ENCODE peak calls at places on chromosomes 5 and 9, in four cellular contexts. V is psoas muscle, N is upper lobe of right lung, J is fibroblast of lung. A is an unnamed sample. For H3K27me3, the result is how much of the 10 kb centered on the place peaks cover.

GRCh38 chr5:377326-377981 is 55.9 kb downstream of the AHRR start:
- DNase-seq in J (no peak), N (peak), V (no peak), A (no peak)

GRCh38 chr5:112077180-112077579 is 320.2 kb upstream of the NREP start:
- DNase-seq in N (no peak), V (no peak), J (peak), A (no peak)

GRCh38 chr5:126883801-126884200 is 106.9 kb downstream of the LMNB1 start:
- DNase-seq in N (no peak), J (no peak), V (no peak), A (no peak)

GRCh38 chr9:110029422-110029814 is 178.5 kb downstream of the C9orf152 start:
- DNase-seq in J (peak), V (no peak), N (no peak), A (peak)

GRCh38 chr5:153480401-153480800 is 10.1 kb upstream of the GRIA1 start:
- DNase-seq in V (no peak), J (no peak), N (no peak), A (no peak)

GRCh38 chr9:79629721-79630120 is 58.0 kb downstream of the TLE4 start:
- DNase-seq in N (no peak), J (no peak), V (no peak), A (no peak)

GRCh38 chr5:75547826-75548225 is 36.1 kb downstream of the POLK start:
- DNase-seq in N (no peak), V (no peak), J (no peak), A (peak)

GRCh38 chr9:15155826-15156225 is 151.2 kb downstream of the TTC39B start:
- DNase-seq in J (peak), N (no peak), V (no peak), A (no peak)

GRCh38 chr9:94826644-94827410 is 100.3 kb downstream of the AOPEP start:
- DNase-seq in N (no peak), V (no peak), J (no peak), A (no peak)

GRCh38 chr5:42655982-42656660 is 100.5 kb upstream of the CCDC152 start:
- DNase-seq in V (no peak), J (peak), N (no peak), A (no peak)
- H3K4me3 ChIP-seq in V (peak), J (no peak), N (peak), A (no peak)

GRCh38 chr9:136856078-136856474 is 3.9 kb downstream of the MAMDC4 start:
- DNase-seq in N (no peak), V (no peak), J (no peak), A (no peak)

GRCh38 chr9:136857606-136858412 is 5.7 kb downstream of the MAMDC4 start:
- DNase-seq in V (no peak), N (no peak), J (no peak), A (peak)

GRCh38 chr9:136857166-136857565 is 5.0 kb downstream of the MAMDC4 start:
- DNase-seq in N (no peak), V (no peak), J (no peak), A (no peak)

GRCh38 chr9:136855461-136856077 is 3.4 kb downstream of the MAMDC4 start:
- DNase-seq in J (no peak), V (no peak), N (no peak), A (no peak)

GRCh38 chr9:136856541-136857141 is 4.5 kb downstream of the MAMDC4 start:
- DNase-seq in J (no peak), V (no peak), N (no peak), A (no peak)
- H3K27me3 ChIP-seq in J (under half), V (under half), N (under half), A (under half)

GRCh38 chr9:33377089-33377715 is 25.2 kb downstream of the AQP7 start:
- DNase-seq in J (no peak), V (no peak), N (peak), A (no peak)

GRCh38 chr9:33374190-33374589 is 28.2 kb downstream of the AQP7 start:
- DNase-seq in J (no peak), V (no peak), N (peak), A (no peak)

GRCh38 chr9:33374634-33375237 is 27.6 kb downstream of the AQP7 start:
- DNase-seq in N (peak), V (peak), J (peak), A (peak)

GRCh38 chr9:33375238-33375840 is 27.0 kb downstream of the AQP7 start:
- DNase-seq in N (peak), J (no peak), V (no peak), A (no peak)

DNA sequence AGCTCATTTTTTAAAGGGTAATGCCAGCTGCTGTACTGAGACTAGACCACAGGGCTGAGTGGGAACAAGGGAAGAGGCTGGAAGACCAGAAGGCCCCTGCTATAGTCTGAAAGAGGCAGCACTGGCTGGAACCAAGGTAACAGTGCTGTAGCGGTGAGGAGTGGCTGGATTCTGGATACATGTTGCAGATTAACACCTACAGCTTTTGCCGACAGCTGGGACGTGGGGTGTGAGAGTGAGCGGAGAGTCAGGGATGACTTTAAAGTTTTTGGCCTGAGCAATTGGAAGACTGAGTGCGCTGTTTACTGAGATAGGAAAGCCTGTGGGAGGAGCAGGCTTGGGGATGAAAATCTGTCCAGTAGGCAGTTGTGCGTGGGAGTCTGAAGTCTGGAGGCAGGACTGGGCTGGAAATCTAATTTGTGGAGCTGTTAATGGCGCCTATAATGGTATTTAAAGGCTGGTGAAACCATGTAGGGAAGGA is 26.5 kb downstream of the AQP7 start:
- DNase-seq in V (no peak), N (peak), J (no peak), A (no peak)
- H3K27ac ChIP-seq in V (peak), N (no peak), J (no peak), A (no peak)

DNA sequence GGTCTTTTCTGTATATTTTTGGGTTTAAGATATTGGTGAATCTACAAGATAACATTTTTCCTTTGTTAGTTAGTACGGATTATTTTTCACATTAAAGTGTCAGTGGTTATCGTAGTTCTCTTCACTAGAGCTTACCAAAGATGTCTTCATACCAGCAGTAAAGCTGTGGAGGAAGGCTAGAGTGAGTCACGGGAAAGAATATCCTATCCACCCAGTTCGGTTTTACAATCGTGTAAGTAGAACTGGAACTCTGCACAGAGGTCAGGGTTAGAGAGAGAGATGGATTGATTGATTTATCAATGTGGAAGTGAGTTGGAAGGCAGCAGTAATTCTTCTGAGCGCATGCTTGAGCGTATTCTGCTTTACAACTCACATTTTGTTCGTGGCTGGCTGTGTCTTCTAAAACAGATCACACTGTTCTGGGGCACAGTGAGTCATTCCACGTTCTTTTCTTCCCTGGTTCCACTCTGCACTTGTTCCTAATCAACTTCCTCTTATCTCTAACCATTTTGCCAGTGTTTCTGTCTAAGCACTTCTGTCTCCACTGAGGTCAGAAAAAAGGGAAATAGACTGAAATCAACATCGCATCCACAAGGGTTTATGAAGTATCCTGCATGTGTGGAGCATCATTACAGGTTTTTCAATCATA is 86.5 kb upstream of the ARRDC3 start:
- DNase-seq in N (no peak), V (no peak), J (no peak), A (no peak)
- H3K4me3 ChIP-seq in N (no peak), V (no peak), J (no peak), A (no peak)

GRCh38 chr9:134239939-134240338 is 75.6 kb upstream of the RNU6ATAC start:
- DNase-seq in N (no peak), V (no peak), J (no peak), A (no peak)

GRCh38 chr9:134240371-134240770 is 76.0 kb upstream of the RNU6ATAC start:
- DNase-seq in J (no peak), V (no peak), N (no peak), A (no peak)

GRCh38 chr9:134242706-134243105 is 78.3 kb upstream of the RNU6ATAC start:
- DNase-seq in J (no peak), V (no peak), N (no peak), A (no peak)

GRCh38 chr9:134245179-134245578 is 80.8 kb upstream of the RNU6ATAC start:
- DNase-seq in N (no peak), J (no peak), V (no peak), A (no peak)

GRCh38 chr9:134243778-134244467 is 79.6 kb upstream of the RNU6ATAC start:
- DNase-seq in J (peak), N (no peak), V (no peak), A (no peak)
- H3K27me3 ChIP-seq in J (under half), N (under half), V (under half), A (under half)

DNA sequence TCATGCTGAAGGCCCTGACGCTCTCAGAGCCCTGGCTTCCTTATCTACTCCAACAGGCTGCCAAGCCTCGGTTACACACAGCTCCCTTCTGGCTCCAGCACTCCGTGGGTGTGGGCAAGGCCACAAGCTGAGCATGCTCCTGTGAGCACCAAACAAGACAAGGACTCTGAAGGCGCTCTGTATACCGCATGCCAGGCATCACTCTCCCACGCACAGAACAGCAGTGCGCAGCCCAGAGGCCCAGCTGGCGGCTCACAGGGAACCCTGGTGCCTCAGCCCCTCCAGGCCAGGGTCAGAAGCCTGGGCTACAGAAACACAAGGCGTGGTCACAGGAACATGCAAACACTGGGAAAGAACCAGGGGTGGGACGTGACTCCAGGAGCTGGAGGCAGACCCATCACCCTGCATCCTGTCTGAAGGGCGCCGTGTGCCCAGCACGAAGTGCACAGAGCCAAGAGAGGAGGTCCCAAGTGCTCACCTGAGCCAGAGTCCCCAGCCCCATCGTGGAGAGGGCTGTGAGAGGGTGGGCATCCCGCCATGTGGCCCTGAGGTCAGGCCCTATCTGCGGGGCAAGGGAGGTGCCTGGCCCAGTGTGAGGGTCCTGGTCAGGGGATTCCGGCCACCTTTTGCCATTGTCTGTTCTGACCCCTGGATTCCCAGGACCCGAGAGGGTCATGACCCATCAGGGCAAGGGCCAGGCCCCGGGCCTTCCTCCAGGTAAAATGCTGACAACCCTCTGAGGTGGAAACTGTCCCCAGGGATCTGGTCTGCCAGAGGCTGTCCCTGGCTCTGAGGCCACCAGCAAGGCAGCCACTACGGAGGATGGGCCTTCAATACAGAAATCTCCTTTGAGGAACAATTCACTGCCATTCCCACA is 54.7 kb downstream of the COL23A1 start:
- DNase-seq in J (no peak), N (peak), V (no peak), A (no peak)
- H3K27ac ChIP-seq in J (no peak), N (no peak), V (no peak), A (no peak)

GRCh38 chr5:106254784-106255183 is 1416.0 kb downstream of the EFNA5 start:
- DNase-seq in V (no peak), J (no peak), N (no peak), A (no peak)
- H3K4me3 ChIP-seq in V (no peak), J (no peak), N (no peak), A (no peak)

DNA sequence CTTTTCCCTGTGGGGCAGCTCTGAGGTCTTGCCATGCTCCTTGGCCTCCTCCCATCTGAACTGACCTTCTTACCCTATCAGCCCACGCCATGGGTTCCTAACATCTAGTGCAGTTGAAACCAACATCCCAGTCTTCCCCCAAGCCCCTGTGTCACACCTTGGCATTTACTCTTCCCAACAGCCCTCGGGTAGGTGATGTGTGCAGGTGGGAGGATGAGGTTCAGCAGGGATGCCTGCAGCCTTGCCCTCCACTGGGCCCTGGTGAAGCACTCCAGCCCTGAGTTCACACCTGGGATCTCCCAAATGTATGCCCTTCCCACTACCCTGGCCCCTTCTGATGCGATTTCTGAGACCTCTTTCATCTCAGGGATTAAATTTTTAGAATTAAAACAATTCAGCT is 15.5 kb downstream of the IRX2 start:
- DNase-seq in V (no peak), N (no peak), J (no peak), A (no peak)
- H3K27me3 ChIP-seq in V (under half), N (under half), J (under half), A (under half)